ENCODE peak calls at places on chromosomes 16 and 17, in six cellular contexts. K is GM23248, W is PC-3, N is neural progenitor cell, L is HCT116, B is SK-N-SH. J is an unnamed sample.

GRCh38 chr17:39239640-39240314 is 14.0 kb upstream of the STAC2 start:
- DNase-seq in K (no peak), W (peak; percentile 54), N (peak; percentile 81), L (peak; percentile 59), B (peak; percentile 72), J (peak; percentile 84)

GRCh38 chr17:29039764-29040598 is 3.0 kb upstream of the PIPOX start:
- DNase-seq in K (peak; percentile 78), W (peak; percentile 2), N (peak; percentile 70), L (no peak), B (no peak), J (no peak)

GRCh38 chr17:7475764-7476422 is 3.5 kb downstream of the ZBTB4 start:
- DNase-seq in K (peak; percentile 92), W (no peak), N (no peak), L (no peak), B (no peak), J (no peak)

GRCh38 chr16:79839450-79839849 is 238.9 kb upstream of the MAF start:
- DNase-seq in K (no peak), W (no peak), N (no peak), L (no peak), B (no peak), J (no peak)

GRCh38 chr16:86363836-86364618 is 146.3 kb upstream of the FOXF1 start:
- DNase-seq in K (peak; percentile 15), W (no peak), N (no peak), L (no peak), B (no peak), J (no peak)

GRCh38 chr17:49762148-49762941 is 1.6 kb downstream of the FAM117A start:
- DNase-seq in K (peak; percentile 33), W (peak; percentile 88), N (no peak), L (no peak), B (no peak), J (no peak)

GRCh38 chr17:76138234-76138895 is 2.7 kb downstream of the FOXJ1 start:
- DNase-seq in K (no peak), W (no peak), N (peak; percentile 86), L (no peak), B (peak; percentile 56), J (no peak)

GRCh38 chr17:27896656-27897055 is 3.5 kb upstream of the LYRM9 start:
- DNase-seq in K (no peak), W (no peak), N (no peak), L (no peak), B (no peak), J (no peak)

GRCh38 chr17:52128721-52129120 is 29.8 kb downstream of the CA10 start:
- DNase-seq in K (no peak), W (no peak), N (no peak), L (no peak), B (no peak), J (no peak)

GRCh38 chr16:50021509-50021908 is 3.5 kb upstream of the CNEP1R1 start:
- DNase-seq in K (peak; percentile 29), W (no peak), N (peak; percentile 78), L (no peak), B (no peak), J (peak; percentile 12)

GRCh38 chr17:59456923-59457615 is 108.3 kb upstream of the DHX40 start:
- DNase-seq in K (no peak), W (no peak), N (no peak), L (no peak), B (no peak), J (no peak)

GRCh38 chr17:32921013-32921412 is 6.9 kb upstream of the TMEM98 start:
- DNase-seq in K (no peak), W (no peak), N (no peak), L (no peak), B (no peak), J (no peak)

GRCh38 chr17:44844390-44844830 is 3.3 kb upstream of the HIGD1B start:
- DNase-seq in K (no peak), W (no peak), N (peak; percentile 10), L (no peak), B (no peak), J (no peak)

GRCh38 chr17:58667934-58668597 is 23.8 kb downstream of the TEX14 start:
- DNase-seq in K (peak; percentile 29), W (peak; percentile 87), N (no peak), L (no peak), B (no peak), J (no peak)

GRCh38 chr16:15907863-15908478 is 19.6 kb upstream of the CEP20 start:
- DNase-seq in K (peak; percentile 26), W (peak; percentile 41), N (peak; percentile 72), L (peak; percentile 91), B (peak; percentile 31), J (peak; percentile 67)

GRCh38 chr16:67242138-67242730 is 5.0 kb downstream of the FHOD1 start:
- DNase-seq in K (no peak), W (no peak), N (no peak), L (no peak), B (no peak), J (no peak)
- TF ChIP-seq EZH2phosphoT487 in K (no peak), W (no peak), N (no peak), L (no peak), B (no peak), J (no peak)

DNA sequence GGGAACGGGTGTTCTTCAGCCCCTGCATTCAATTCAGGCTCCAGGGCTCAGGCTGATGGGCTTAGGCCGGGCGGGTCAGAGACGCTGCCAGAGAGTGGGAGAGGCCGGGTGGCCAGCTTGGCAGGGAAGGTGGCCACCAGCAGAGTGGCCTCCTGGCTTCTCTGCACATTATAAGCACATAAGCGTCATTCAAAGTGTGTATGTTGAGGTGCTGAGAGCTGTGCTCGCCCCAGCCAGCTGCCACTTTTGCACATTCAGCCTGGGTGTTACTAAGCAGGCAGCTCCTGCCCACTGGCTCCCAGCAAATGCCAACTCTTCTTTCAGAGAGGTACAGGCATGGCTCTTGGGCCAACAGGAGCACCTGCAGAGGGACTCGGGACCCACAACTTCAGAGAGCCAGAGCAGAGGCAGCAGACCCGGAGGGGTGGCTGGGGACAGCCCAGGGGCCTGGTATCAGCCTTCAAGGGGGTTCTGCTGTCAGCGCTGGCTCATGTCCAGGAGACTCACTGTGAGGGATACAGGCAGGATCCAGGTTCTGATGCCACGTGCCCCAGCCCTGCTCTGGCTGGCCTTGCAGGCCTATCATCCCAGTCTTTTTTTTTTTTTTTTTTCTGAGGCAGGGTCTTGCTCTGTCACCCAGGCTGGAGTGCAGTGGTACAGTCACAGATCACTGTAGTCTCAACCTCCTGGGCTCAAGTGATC is 8.8 kb upstream of the MTSS2 start:
- DNase-seq in K (peak; percentile 54), W (no peak), N (no peak), L (no peak), B (peak; percentile 74), J (no peak)
- H3K9ac ChIP-seq in K (peak overlapping the region; percentile 86), W (no peak overlapping the region), N (no peak overlapping the region), L (peak overlapping the region; percentile 51), B (peak overlapping the region; percentile 81), J (no peak overlapping the region)

DNA sequence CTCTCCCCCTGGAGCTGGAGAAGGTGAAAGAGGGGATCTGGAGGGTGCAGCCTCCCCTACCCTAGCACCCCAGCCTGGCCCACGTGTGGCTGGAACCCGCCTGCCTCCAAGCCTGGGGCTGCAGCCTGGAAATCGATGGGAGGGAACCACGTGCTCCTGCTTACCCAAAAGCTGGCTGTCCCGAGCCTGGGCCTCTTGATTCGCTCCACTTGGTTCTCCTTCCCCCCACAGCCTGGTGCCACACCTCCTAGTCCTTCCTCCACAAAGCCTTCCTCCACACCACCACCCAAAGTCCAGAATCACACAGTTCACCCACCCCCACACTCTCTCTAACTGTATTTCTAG is 29.3 kb downstream of the CFAP20 start:
- DNase-seq in K (no peak), W (no peak), N (no peak), L (no peak), B (no peak), J (no peak)
- H2AFZ ChIP-seq in K (no peak overlapping the region), W (no peak overlapping the region), N (no peak overlapping the region), L (no peak overlapping the region), B (no peak overlapping the region), J (no peak overlapping the region)

GRCh38 chr17:73976676-73977521 is 226.6 kb upstream of the RPL38 start:
- DNase-seq in K (peak; percentile 62), W (no peak), N (no peak), L (no peak), B (peak; percentile 61), J (no peak)
- TF ChIP-seq EZH2phosphoT487 in K (no peak), W (no peak), N (no peak), L (no peak), B (no peak), J (no peak)

DNA sequence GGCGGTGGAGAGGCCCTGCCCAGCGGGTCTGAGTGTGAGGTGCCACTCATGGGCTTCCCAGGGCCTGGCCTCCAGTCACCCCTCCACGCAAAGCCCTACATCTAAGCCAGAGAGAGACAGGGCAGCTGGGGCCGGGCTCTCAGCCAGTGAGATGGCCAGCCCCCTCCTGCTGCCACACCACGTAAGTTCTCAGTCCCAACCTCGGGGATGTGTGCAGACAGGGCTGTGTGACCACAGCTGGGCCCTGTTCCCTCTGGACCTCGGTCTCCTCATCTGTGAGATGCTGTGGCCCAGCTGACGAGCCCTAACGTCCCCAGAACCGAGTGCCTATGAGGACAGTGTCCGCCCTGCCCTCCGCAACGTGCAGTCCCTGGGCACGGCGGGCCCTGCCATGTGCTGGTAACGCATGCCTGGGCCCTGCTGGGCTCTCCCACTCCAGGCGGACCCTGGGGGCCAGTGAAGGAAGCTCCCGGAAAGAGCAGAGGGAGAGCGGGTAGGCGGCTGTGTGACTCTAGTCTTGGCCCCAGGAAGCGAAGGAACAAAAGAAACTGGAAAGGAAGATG is 11.2 kb downstream of the VASN start:
- DNase-seq in K (peak; percentile 34), W (no peak), N (no peak), L (no peak), B (no peak), J (no peak)
- H3K9ac ChIP-seq in K (peak overlapping the region; percentile 70), W (no peak overlapping the region), N (no peak overlapping the region), L (no peak overlapping the region), B (no peak overlapping the region), J (no peak overlapping the region)

GRCh38 chr17:71189493-71189831 is 931.4 kb upstream of the SOX9 start:
- DNase-seq in K (no peak), W (no peak), N (no peak), L (no peak), B (no peak), J (no peak)

GRCh38 chr17:71187145-71187878 is 933.5 kb upstream of the SOX9 start:
- DNase-seq in K (no peak), W (peak; percentile 70), N (no peak), L (no peak), B (no peak), J (no peak)

GRCh38 chr17:71192848-71193247 is 928.0 kb upstream of the SOX9 start:
- DNase-seq in K (no peak), W (no peak), N (no peak), L (no peak), B (no peak), J (no peak)

GRCh38 chr17:71192039-71192555 is 928.7 kb upstream of the SOX9 start:
- DNase-seq in K (no peak), W (no peak), N (no peak), L (no peak), B (no peak), J (no peak)

GRCh38 chr17:71188811-71189492 is 931.9 kb upstream of the SOX9 start:
- DNase-seq in K (peak; percentile 92), W (peak; percentile 96), N (no peak), L (peak; percentile 16), B (no peak), J (no peak)
- H2AFZ ChIP-seq in K (no peak overlapping the region), W (peak overlapping the region; percentile 27), N (no peak overlapping the region), L (peak overlapping the region; percentile 59), B (peak overlapping the region; percentile 23), J (no peak overlapping the region)

GRCh38 chr16:12971216-12971615 is 69.8 kb downstream of the SHISA9 start:
- DNase-seq in K (no peak), W (peak; percentile 45), N (no peak), L (no peak), B (peak; percentile 34), J (no peak)
- TF ChIP-seq EZH2phosphoT487 in K (no peak), W (no peak), N (no peak), L (no peak), B (no peak), J (no peak)

J was measured in MM.1S.